ENCODE peak calls at places on chromosomes 11 and 22, in ten cellular contexts. K, J, M, R, L, Y, D, B, P and X are unnamed samples.

GRCh38 chr22:17601031-17601430 is 27.5 kb downstream of the ATP6V1E1 start:
- DNase-seq in K (no peak), J (no peak), M (no peak), R (no peak), L (no peak), Y (no peak), D (no peak), B (no peak), P (no peak), X (no peak)

GRCh38 chr11:34052608-34053160 is 1.2 kb downstream of the CAPRIN1 start:
- DNase-seq in K (no peak), J (peak), M (no peak), R (no peak), L (peak), Y (peak), D (no peak), B (no peak), P (no peak), X (peak)

GRCh38 chr11:119363874-119364590 is 17.5 kb downstream of the USP2 start:
- DNase-seq in K (peak), J (peak), M (peak), R (no peak), L (peak), Y (no peak), D (no peak), B (peak), P (peak), X (peak)

GRCh38 chr11:76719281-76719680 is 48.7 kb upstream of the LRRC32 start:
- DNase-seq in K (no peak), J (no peak), M (no peak), R (no peak), L (no peak), Y (no peak), D (no peak), B (no peak), P (no peak), X (no peak)

GRCh38 chr22:24471570-24471969 is 23.6 kb upstream of the UPB1 start:
- DNase-seq in K (no peak), J (no peak), M (peak), R (no peak), L (no peak), Y (no peak), D (peak), B (no peak), P (peak), X (no peak)

GRCh38 chr22:49289822-49290221 is 537.9 kb downstream of the BRD1 start:
- DNase-seq in K (no peak), J (no peak), M (no peak), R (no peak), L (no peak), Y (no peak), D (no peak), B (no peak), P (no peak), X (no peak)

GRCh38 chr22:24201681-24202590 is 20.6 kb downstream of the SUSD2 start:
- DNase-seq in K (no peak), J (no peak), M (no peak), R (no peak), L (no peak), Y (no peak), D (peak), B (no peak), P (no peak), X (peak)

GRCh38 chr22:23984430-23984829 is 4.5 kb downstream of the GSTT2 start:
- DNase-seq in K (peak), J (no peak), M (peak), R (no peak), L (no peak), Y (peak), D (no peak), B (peak), P (no peak), X (peak)

GRCh38 chr11:135027461-135027860 is 615.4 kb upstream of the B3GAT1 start:
- DNase-seq in K (no peak), J (no peak), M (peak), R (no peak), L (peak), Y (no peak), D (no peak), B (peak), P (no peak), X (peak)

GRCh38 chr11:64469288-64469687 is 110.3 kb downstream of the RPS6KA4 start:
- DNase-seq in K (no peak), J (no peak), M (no peak), R (no peak), L (no peak), Y (no peak), D (no peak), B (no peak), P (no peak), X (no peak)

GRCh38 chr11:35281169-35281591 is 138.2 kb downstream of the SLC1A2 start:
- DNase-seq in K (no peak), J (no peak), M (no peak), R (no peak), L (no peak), Y (no peak), D (no peak), B (no peak), P (no peak), X (no peak)

GRCh38 chr11:66219846-66220565 is 48.4 kb upstream of the RAB1B start:
- DNase-seq in K (no peak), J (no peak), M (no peak), R (no peak), L (no peak), Y (no peak), D (no peak), B (no peak), P (no peak), X (no peak)

GRCh38 chr11:1832989-1833365 is 1.8 kb upstream of the SYT8 start:
- DNase-seq in K (no peak), J (no peak), M (no peak), R (no peak), L (peak), Y (no peak), D (no peak), B (no peak), P (peak), X (no peak)

GRCh38 chr22:24389680-24390079 is 37.7 kb upstream of the ADORA2A start:
- DNase-seq in K (no peak), J (no peak), M (no peak), R (no peak), L (no peak), Y (no peak), D (no peak), B (no peak), P (no peak), X (no peak)

GRCh38 chr11:103789957-103790356 is 246.5 kb upstream of the DDI1 start:
- DNase-seq in K (no peak), J (no peak), M (no peak), R (no peak), L (no peak), Y (no peak), D (no peak), B (no peak), P (no peak), X (no peak)

GRCh38 chr11:57310630-57311086 is 14.1 kb downstream of the TNKS1BP1 start:
- DNase-seq in K (no peak), J (no peak), M (no peak), R (no peak), L (no peak), Y (no peak), D (no peak), B (no peak), P (no peak), X (no peak)

GRCh38 chr11:121472310-121472709 is 19.5 kb upstream of the SORL1-AS1 start:
- DNase-seq in K (no peak), J (no peak), M (no peak), R (no peak), L (no peak), Y (no peak), D (no peak), B (no peak), P (no peak), X (no peak)

GRCh38 chr11:33002143-33002542 is 13.5 kb upstream of the DEPDC7 start:
- DNase-seq in K (no peak), J (no peak), M (no peak), R (no peak), L (no peak), Y (no peak), D (no peak), B (no peak), P (no peak), X (no peak)

GRCh38 chr11:110044226-110044968 is 48.8 kb upstream of the ZC3H12C start:
- DNase-seq in K (no peak), J (no peak), M (no peak), R (no peak), L (no peak), Y (no peak), D (no peak), B (no peak), P (no peak), X (no peak)

GRCh38 chr11:47269829-47270305 is at the start of gene MADD:
- DNase-seq in K (peak), J (peak), M (peak), R (peak), L (peak), Y (peak), D (peak), B (peak), P (peak), X (peak)

GRCh38 chr11:132886335-132886734 is 646.0 kb downstream of the OPCML start:
- DNase-seq in K (no peak), J (no peak), M (peak), R (no peak), L (no peak), Y (no peak), D (no peak), B (no peak), P (no peak), X (peak)

GRCh38 chr11:70527046-70527395 is 128.7 kb downstream of the CTTN start:
- DNase-seq in K (no peak), J (no peak), M (no peak), R (no peak), L (no peak), Y (no peak), D (no peak), B (no peak), P (no peak), X (no peak)

GRCh38 chr11:128290106-128290840 is 297.1 kb downstream of the ETS1 start:
- DNase-seq in K (peak), J (peak), M (peak), R (no peak), L (peak), Y (peak), D (peak), B (peak), P (peak), X (peak)

GRCh38 chr11:57764972-57765371 is 3.4 kb downstream of the CTNND1 start:
- DNase-seq in K (no peak), J (no peak), M (no peak), R (no peak), L (no peak), Y (no peak), D (no peak), B (no peak), P (no peak), X (no peak)

GRCh38 chr11:121416909-121417567 is 35.1 kb upstream of the SORL1 start:
- DNase-seq in K (no peak), J (peak), M (peak), R (peak), L (no peak), Y (peak), D (peak), B (peak), P (peak), X (peak)

GRCh38 chr11:47272706-47273105 is 2.8 kb downstream of the MADD start:
- DNase-seq in K (no peak), J (no peak), M (peak), R (no peak), L (no peak), Y (no peak), D (peak), B (no peak), P (no peak), X (no peak)

GRCh38 chr22:37206118-37206840 is 6.0 kb downstream of the SSTR3 start:
- DNase-seq in K (no peak), J (no peak), M (no peak), R (no peak), L (no peak), Y (no peak), D (no peak), B (no peak), P (no peak), X (no peak)

GRCh38 chr11:12901874-12902481 is 107.1 kb upstream of the RASSF10 start:
- DNase-seq in K (no peak), J (no peak), M (peak), R (no peak), L (no peak), Y (no peak), D (no peak), B (peak), P (no peak), X (peak)

GRCh38 chr11:86798988-86799387 is 1.4 kb upstream of the PRSS23 start:
- DNase-seq in K (no peak), J (no peak), M (no peak), R (no peak), L (no peak), Y (no peak), D (peak), B (no peak), P (no peak), X (peak)

GRCh38 chr11:67465190-67465522 is 3.9 kb downstream of the TMEM134 start:
- DNase-seq in K (no peak), J (no peak), M (no peak), R (peak), L (no peak), Y (no peak), D (peak), B (peak), P (no peak), X (peak)

GRCh38 chr11:73862971-73863370 is 13.7 kb downstream of the COA4 start:
- DNase-seq in K (no peak), J (no peak), M (no peak), R (no peak), L (no peak), Y (no peak), D (no peak), B (no peak), P (no peak), X (no peak)

GRCh38 chr22:44405661-44406060 is 92.4 kb downstream of the RTL6 start:
- DNase-seq in K (no peak), J (no peak), M (no peak), R (no peak), L (no peak), Y (no peak), D (no peak), B (no peak), P (no peak), X (no peak)

GRCh38 chr22:27487600-27488450 is 313.7 kb downstream of the MN1 start:
- DNase-seq in K (no peak), J (no peak), M (peak), R (no peak), L (no peak), Y (no peak), D (no peak), B (no peak), P (no peak), X (no peak)

GRCh38 chr22:17914474-17914873 is 109.9 kb downstream of the MICAL3 start:
- DNase-seq in K (no peak), J (no peak), M (no peak), R (no peak), L (no peak), Y (no peak), D (no peak), B (no peak), P (no peak), X (no peak)

GRCh38 chr11:65424200-65425104 is 1.9 kb downstream of the NEAT1 start:
- DNase-seq in K (no peak), J (peak), M (no peak), R (no peak), L (no peak), Y (peak), D (no peak), B (peak), P (peak), X (peak)

GRCh38 chr11:70415642-70416395 is 17.5 kb downstream of the CTTN start:
- DNase-seq in K (no peak), J (no peak), M (no peak), R (no peak), L (no peak), Y (no peak), D (no peak), B (no peak), P (no peak), X (no peak)

GRCh38 chr22:40247976-40248375 is 70.3 kb downstream of the TNRC6B start:
- DNase-seq in K (no peak), J (peak), M (no peak), R (no peak), L (no peak), Y (peak), D (no peak), B (no peak), P (no peak), X (no peak)

GRCh38 chr11:66106786-66107599 is 36.9 kb downstream of the PACS1 start:
- DNase-seq in K (no peak), J (peak), M (peak), R (no peak), L (no peak), Y (no peak), D (peak), B (no peak), P (no peak), X (peak)

GRCh38 chr11:118287006-118287405 is 17.5 kb upstream of the CD3E start:
- DNase-seq in K (no peak), J (no peak), M (no peak), R (no peak), L (no peak), Y (no peak), D (no peak), B (peak), P (no peak), X (peak)

GRCh38 chr11:68691402-68691784 is 7.0 kb downstream of the GAL start:
- DNase-seq in K (no peak), J (no peak), M (no peak), R (no peak), L (no peak), Y (no peak), D (no peak), B (no peak), P (no peak), X (no peak)